ENCODE peak calls at places on chromosomes 1 and 21, in six cellular contexts. E, K, F, G, C and Q are unnamed samples.

GRCh38 chr21:39238275-39238674 is 55.0 kb upstream of the PSMG1 start:
- DNase-seq in E (no peak), K (no peak), F (no peak), G (no peak), C (no peak), Q (no peak)

GRCh38 chr1:93707956-93708355 is 26.3 kb upstream of the BCAR3 start:
- DNase-seq in E (peak; percentile 69), K (no peak), F (no peak), G (no peak), C (no peak), Q (no peak)

GRCh38 chr21:35281946-35282345 is 232.8 kb upstream of the RUNX1 start:
- DNase-seq in E (no peak), K (no peak), F (no peak), G (no peak), C (no peak), Q (no peak)

GRCh38 chr1:70504176-70504820 is 93.2 kb downstream of the CTH start:
- DNase-seq in E (peak; percentile 56), K (no peak), F (peak; percentile 63), G (no peak), C (peak; percentile 71), Q (no peak)

GRCh38 chr1:19361231-19362147 is 49.4 kb downstream of the SLC66A1 start:
- DNase-seq in E (no peak), K (no peak), F (no peak), G (no peak), C (no peak), Q (no peak)

GRCh38 chr1:224722838-224723237 is 106.7 kb downstream of the CNIH3 start:
- DNase-seq in E (no peak), K (no peak), F (no peak), G (no peak), C (no peak), Q (no peak)

GRCh38 chr1:33228935-33229487 is 27.3 kb upstream of the ZNF362 start:
- DNase-seq in E (no peak), K (no peak), F (no peak), G (no peak), C (no peak), Q (no peak)

GRCh38 chr21:42691901-42692559 is 38.6 kb downstream of the PDE9A start:
- DNase-seq in E (no peak), K (no peak), F (no peak), G (no peak), C (no peak), Q (no peak)

GRCh38 chr1:68112835-68113243 is 62.4 kb upstream of the DIRAS3 start:
- DNase-seq in E (no peak), K (peak; percentile 54), F (no peak), G (peak; percentile 1), C (no peak), Q (no peak)

GRCh38 chr1:6117064-6117463 is 63.1 kb downstream of the CHD5 start:
- DNase-seq in E (no peak), K (no peak), F (no peak), G (no peak), C (no peak), Q (no peak)

GRCh38 chr1:230753586-230754251 is 6.5 kb downstream of the CAPN9 start:
- DNase-seq in E (no peak), K (peak; percentile 3), F (peak; percentile 80), G (peak; percentile 79), C (peak; percentile 30), Q (peak; percentile 86)

GRCh38 chr1:201119206-201119814 is 7.1 kb upstream of the CACNA1S start:
- DNase-seq in E (no peak), K (peak; percentile 39), F (peak; percentile 81), G (peak; percentile 81), C (peak; percentile 22), Q (peak; percentile 64)

GRCh38 chr1:42730988-42731387 is 9.0 kb downstream of the CLDN19 start:
- DNase-seq in E (no peak), K (peak; percentile 64), F (peak; percentile 53), G (peak; percentile 58), C (no peak), Q (no peak)

GRCh38 chr1:98277111-98277510 is 356.3 kb upstream of the DPYD start:
- DNase-seq in E (no peak), K (no peak), F (no peak), G (no peak), C (no peak), Q (no peak)

GRCh38 chr1:109246141-109246551 is 3.2 kb upstream of the CELSR2 start:
- DNase-seq in E (no peak), K (no peak), F (no peak), G (no peak), C (no peak), Q (no peak)

GRCh38 chr1:77031101-77031662 is 163.9 kb downstream of the ST6GALNAC5 start:
- DNase-seq in E (no peak), K (no peak), F (no peak), G (no peak), C (no peak), Q (no peak)

GRCh38 chr1:2602311-2602835 is 15.8 kb downstream of the PRXL2B start:
- DNase-seq in E (no peak), K (no peak), F (no peak), G (no peak), C (no peak), Q (no peak)

GRCh38 chr1:3116150-3116510 is 47.1 kb downstream of the PRDM16 start:
- DNase-seq in E (no peak), K (no peak), F (no peak), G (no peak), C (no peak), Q (no peak)

GRCh38 chr1:231806623-231807470 is 180.3 kb downstream of the DISC1 start:
- DNase-seq in E (no peak), K (peak; percentile 36), F (peak; percentile 60), G (peak; percentile 79), C (peak; percentile 46), Q (peak; percentile 78)

GRCh38 chr1:53551428-53551995 is 92.3 kb downstream of the DMRTB1 start:
- DNase-seq in E (no peak), K (no peak), F (no peak), G (no peak), C (no peak), Q (no peak)

GRCh38 chr1:205030916-205031315 is 12.1 kb upstream of the CNTN2 start:
- DNase-seq in E (no peak), K (no peak), F (no peak), G (no peak), C (no peak), Q (no peak)

DNA sequence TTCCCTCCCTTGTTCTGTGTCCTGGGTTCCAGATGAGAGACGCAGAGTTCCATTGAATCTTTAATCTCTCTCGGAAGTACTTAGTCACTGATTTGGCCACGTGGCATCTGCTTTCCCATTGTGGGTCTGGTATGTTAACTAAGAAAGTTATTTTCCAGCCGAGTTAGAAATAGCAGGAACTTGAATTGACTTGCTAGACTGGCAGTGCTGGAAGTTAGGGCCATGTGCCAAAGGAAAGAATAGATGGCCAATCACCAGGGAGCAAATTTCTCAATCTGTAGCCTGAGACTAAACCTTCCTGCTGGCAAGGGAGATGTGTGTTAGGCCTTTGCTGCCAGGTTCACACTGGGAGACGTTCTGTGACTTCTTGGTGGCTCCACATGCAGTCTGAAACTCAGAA is 24.2 kb upstream of the SLFNL1 start:
- DNase-seq in E (no peak), K (no peak), F (no peak), G (no peak), C (no peak), Q (no peak)
- H3K36me3 ChIP-seq in E (peaks cover 8% of the 10 kb centered on the region), K (peaks cover 7% of the 10 kb centered on the region), F (peaks cover 54% of the 10 kb centered on the region), G (no peaks in the 10 kb centered on the region), C (peaks cover 62% of the 10 kb centered on the region), Q (peaks cover 35% of the 10 kb centered on the region)

DNA sequence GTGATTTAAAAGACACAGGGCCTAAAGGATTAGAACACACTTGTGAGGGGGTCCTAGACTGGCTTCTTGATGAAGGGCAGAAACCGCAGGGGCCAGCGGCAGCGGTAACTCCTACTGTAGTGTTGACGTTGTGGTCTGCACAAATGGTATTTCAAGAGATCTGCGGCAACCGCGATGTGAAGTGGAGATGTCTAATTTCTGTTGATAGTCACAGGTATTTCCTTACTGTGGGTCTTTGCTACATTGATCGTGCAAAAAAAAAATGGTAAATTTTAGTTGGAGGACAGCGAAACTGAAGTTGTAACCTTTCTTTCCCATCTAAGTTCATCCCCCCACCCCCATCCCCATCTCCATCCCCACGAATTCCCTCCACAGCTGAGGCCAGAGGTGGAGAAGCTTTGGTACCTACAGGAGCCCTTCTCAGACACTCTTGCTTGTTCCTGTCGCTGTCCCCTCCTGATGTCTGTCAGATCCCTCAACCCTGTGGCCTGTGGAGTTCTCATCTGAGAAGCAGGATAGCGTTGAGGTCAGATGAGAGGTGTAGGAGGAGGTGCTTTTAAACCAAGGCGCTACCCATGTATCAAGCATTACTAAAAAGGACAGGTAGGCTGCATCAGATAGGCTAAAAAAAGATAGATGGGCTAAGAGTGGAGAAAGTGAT is 638 bp downstream of the NTPCR start:
- DNase-seq in E (no peak), K (no peak), F (peak; percentile 57), G (no peak), C (peak; percentile 24), Q (peak; percentile 27)
- TF ChIP-seq YY1 in E (no peak), K (no peak), F (no peak), G (no peak), C (no peak), Q (no peak)

GRCh38 chr21:46441331-46441730 is 17.4 kb upstream of the DIP2A start:
- DNase-seq in E (no peak), K (no peak), F (no peak), G (no peak), C (no peak), Q (no peak)

GRCh38 chr21:46438241-46438640 is 20.4 kb upstream of the DIP2A start:
- DNase-seq in E (no peak), K (no peak), F (no peak), G (no peak), C (no peak), Q (no peak)

GRCh38 chr21:46441961-46442498 is 16.7 kb upstream of the DIP2A start:
- DNase-seq in E (no peak), K (no peak), F (no peak), G (no peak), C (no peak), Q (no peak)

GRCh38 chr21:46437511-46437910 is 21.2 kb upstream of the DIP2A start:
- DNase-seq in E (no peak), K (no peak), F (no peak), G (no peak), C (no peak), Q (no peak)

DNA sequence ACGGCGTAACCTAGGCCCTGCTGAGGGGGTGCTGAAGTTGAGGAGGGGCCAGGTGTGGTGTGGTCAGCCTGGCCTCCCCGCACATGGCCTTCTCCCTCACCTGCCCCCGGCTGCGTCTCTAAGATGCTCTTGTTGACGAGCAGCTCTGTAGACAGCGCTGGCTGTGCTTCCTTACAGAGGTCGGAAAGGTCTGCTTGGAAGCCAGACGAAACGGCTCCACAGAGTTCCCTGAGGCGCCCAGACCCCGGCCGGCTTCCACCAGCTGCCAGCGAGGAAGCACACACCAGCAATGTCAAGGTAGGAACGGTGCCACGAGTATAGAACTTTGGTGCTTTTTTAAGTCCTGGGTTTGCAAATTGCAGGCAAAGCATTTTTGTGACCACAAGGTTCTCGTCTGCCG is 18.8 kb upstream of the DIP2A start:
- DNase-seq in E (no peak), K (no peak), F (no peak), G (no peak), C (no peak), Q (no peak)
- H3K36me3 ChIP-seq in E (peaks cover 30% of the 10 kb centered on the region), K (peaks cover 40% of the 10 kb centered on the region), F (peaks cover 88% of the 10 kb centered on the region), G (peaks cover 16% of the 10 kb centered on the region), C (peaks cover 66% of the 10 kb centered on the region), Q (peaks cover 88% of the 10 kb centered on the region)

GRCh38 chr21:29175408-29176147 is 45.1 kb downstream of the MAP3K7CL start:
- DNase-seq in E (no peak), K (no peak), F (no peak), G (no peak), C (peak; percentile 77), Q (no peak)
- TF ChIP-seq YY1 in E (no peak), K (no peak), F (no peak), G (no peak), C (no peak), Q (no peak)

GRCh38 chr1:161121042-161121441 is 3.1 kb downstream of the NIT1 start:
- DNase-seq in E (no peak), K (no peak), F (no peak), G (no peak), C (no peak), Q (no peak)
- H3K36me3 ChIP-seq in E (peaks cover 17% of the 10 kb centered on the region), K (peaks cover 17% of the 10 kb centered on the region), F (peaks cover 67% of the 10 kb centered on the region), G (peaks cover 16% of the 10 kb centered on the region), C (peaks cover 60% of the 10 kb centered on the region), Q (peaks cover 76% of the 10 kb centered on the region)